ENCODE peak calls at places on chromosomes 7 and 10, in nine cellular contexts. One of them, this sample, is unnamed.

GRCh38 chr10:60663850-60664249 is 114.4 kb upstream of the CDK1 start:
- DNase-seq in sigmoid colon: no peak
- DNase-seq in prostate gland: no peak
- DNase-seq in GM23338: no peak
- DNase-seq in stomach: no peak
- DNase-seq in breast epithelium: no peak
- DNase-seq in spleen: no peak
- DNase-seq in HL-60: no peak
- DNase-seq in HCT116: no peak
- DNase-seq in this sample: no peak

GRCh38 chr7:119374436-119374835 is 898.5 kb upstream of the KCND2 start:
- DNase-seq in sigmoid colon: no peak
- DNase-seq in prostate gland: no peak
- DNase-seq in GM23338: no peak
- DNase-seq in stomach: no peak
- DNase-seq in breast epithelium: no peak
- DNase-seq in spleen: no peak
- DNase-seq in HL-60: no peak
- DNase-seq in HCT116: no peak
- DNase-seq in this sample: no peak

GRCh38 chr7:140672382-140673062 is at the start of gene ADCK2:
- DNase-seq in sigmoid colon: peak
- DNase-seq in prostate gland: peak
- DNase-seq in GM23338: peak
- DNase-seq in stomach: peak
- DNase-seq in breast epithelium: no peak
- DNase-seq in spleen: peak
- DNase-seq in HL-60: no peak
- DNase-seq in HCT116: no peak
- DNase-seq in this sample: no peak

GRCh38 chr7:128161466-128162125 is 79.5 kb upstream of the LEP start:
- DNase-seq in sigmoid colon: no peak
- DNase-seq in prostate gland: no peak
- DNase-seq in GM23338: no peak
- DNase-seq in stomach: no peak
- DNase-seq in breast epithelium: no peak
- DNase-seq in spleen: no peak
- DNase-seq in HL-60: no peak
- DNase-seq in HCT116: no peak
- DNase-seq in this sample: peak

GRCh38 chr7:29995652-29996051 is 6.1 kb upstream of the SCRN1 start:
- DNase-seq in sigmoid colon: no peak
- DNase-seq in prostate gland: no peak
- DNase-seq in GM23338: no peak
- DNase-seq in stomach: no peak
- DNase-seq in breast epithelium: no peak
- DNase-seq in spleen: no peak
- DNase-seq in HL-60: no peak
- DNase-seq in HCT116: no peak
- DNase-seq in this sample: no peak

GRCh38 chr10:131058799-131059198 is 252.7 kb downstream of the TCERG1L start:
- DNase-seq in sigmoid colon: no peak
- DNase-seq in prostate gland: no peak
- DNase-seq in GM23338: no peak
- DNase-seq in stomach: no peak
- DNase-seq in breast epithelium: no peak
- DNase-seq in spleen: no peak
- DNase-seq in HL-60: no peak
- DNase-seq in HCT116: no peak
- DNase-seq in this sample: no peak

GRCh38 chr7:30249316-30249715 is 35.1 kb upstream of the ZNRF2 start:
- DNase-seq in sigmoid colon: no peak
- DNase-seq in prostate gland: no peak
- DNase-seq in GM23338: no peak
- DNase-seq in stomach: no peak
- DNase-seq in breast epithelium: no peak
- DNase-seq in spleen: no peak
- DNase-seq in HL-60: no peak
- DNase-seq in HCT116: no peak
- DNase-seq in this sample: no peak

GRCh38 chr10:510415-510881 is 179.0 kb downstream of the DIP2C start:
- DNase-seq in sigmoid colon: peak
- DNase-seq in prostate gland: peak
- DNase-seq in GM23338: no peak
- DNase-seq in stomach: no peak
- DNase-seq in breast epithelium: no peak
- DNase-seq in spleen: peak
- DNase-seq in HL-60: no peak
- DNase-seq in HCT116: no peak
- DNase-seq in this sample: no peak

GRCh38 chr10:132850896-132851295 is 64.9 kb upstream of the NKX6-2 start:
- DNase-seq in sigmoid colon: peak
- DNase-seq in prostate gland: no peak
- DNase-seq in GM23338: peak
- DNase-seq in stomach: peak
- DNase-seq in breast epithelium: no peak
- DNase-seq in spleen: peak
- DNase-seq in HL-60: no peak
- DNase-seq in HCT116: no peak
- DNase-seq in this sample: no peak

GRCh38 chr7:4265056-4265455 is 417.0 kb upstream of the FOXK1 start:
- DNase-seq in sigmoid colon: no peak
- DNase-seq in prostate gland: no peak
- DNase-seq in GM23338: peak
- DNase-seq in stomach: no peak
- DNase-seq in breast epithelium: no peak
- DNase-seq in spleen: peak
- DNase-seq in HL-60: no peak
- DNase-seq in HCT116: no peak
- DNase-seq in this sample: no peak

GRCh38 chr10:127920319-127921074 is 13.6 kb downstream of the PTPRE start:
- DNase-seq in sigmoid colon: peak
- DNase-seq in prostate gland: no peak
- DNase-seq in GM23338: no peak
- DNase-seq in stomach: no peak
- DNase-seq in breast epithelium: no peak
- DNase-seq in spleen: no peak
- DNase-seq in HL-60: no peak
- DNase-seq in HCT116: no peak
- DNase-seq in this sample: peak

GRCh38 chr7:155227788-155228458 is 69.8 kb upstream of the INSIG1 start:
- DNase-seq in sigmoid colon: peak
- DNase-seq in prostate gland: no peak
- DNase-seq in GM23338: peak
- DNase-seq in stomach: no peak
- DNase-seq in breast epithelium: no peak
- DNase-seq in spleen: peak
- DNase-seq in HL-60: no peak
- DNase-seq in HCT116: no peak
- DNase-seq in this sample: no peak

GRCh38 chr7:6637544-6638229 is 569 bp downstream of the ZNF316 start:
- DNase-seq in sigmoid colon: no peak
- DNase-seq in prostate gland: no peak
- DNase-seq in GM23338: peak
- DNase-seq in stomach: no peak
- DNase-seq in breast epithelium: no peak
- DNase-seq in spleen: peak
- DNase-seq in HL-60: no peak
- DNase-seq in HCT116: no peak
- DNase-seq in this sample: no peak

GRCh38 chr10:1102392-1102791 is 46.2 kb downstream of the WDR37 start:
- DNase-seq in sigmoid colon: no peak
- DNase-seq in prostate gland: no peak
- DNase-seq in GM23338: no peak
- DNase-seq in stomach: no peak
- DNase-seq in breast epithelium: no peak
- DNase-seq in spleen: no peak
- DNase-seq in HL-60: no peak
- DNase-seq in HCT116: no peak
- DNase-seq in this sample: no peak

GRCh38 chr10:58957517-58957916 is 218.9 kb upstream of the PHYHIPL start:
- DNase-seq in sigmoid colon: no peak
- DNase-seq in prostate gland: no peak
- DNase-seq in GM23338: no peak
- DNase-seq in stomach: no peak
- DNase-seq in breast epithelium: no peak
- DNase-seq in spleen: no peak
- DNase-seq in HL-60: no peak
- DNase-seq in HCT116: no peak
- DNase-seq in this sample: no peak
- TF ChIP-seq POLR2AphosphoS5 in sigmoid colon: no peak
- TF ChIP-seq POLR2AphosphoS5 in prostate gland: no peak
- TF ChIP-seq POLR2AphosphoS5 in GM23338: no peak
- TF ChIP-seq POLR2AphosphoS5 in stomach: no peak
- TF ChIP-seq POLR2AphosphoS5 in breast epithelium: no peak
- TF ChIP-seq POLR2AphosphoS5 in spleen: no peak
- TF ChIP-seq POLR2AphosphoS5 in HL-60: no peak
- TF ChIP-seq POLR2AphosphoS5 in HCT116: no peak
- TF ChIP-seq POLR2AphosphoS5 in this sample: no peak

GRCh38 chr10:24920907-24921881 is 31.2 kb downstream of the PRTFDC1 start:
- DNase-seq in sigmoid colon: no peak
- DNase-seq in prostate gland: no peak
- DNase-seq in GM23338: peak
- DNase-seq in stomach: no peak
- DNase-seq in breast epithelium: peak
- DNase-seq in spleen: no peak
- DNase-seq in HL-60: no peak
- DNase-seq in HCT116: no peak
- DNase-seq in this sample: no peak
- TF ChIP-seq POLR2AphosphoS5 in sigmoid colon: no peak
- TF ChIP-seq POLR2AphosphoS5 in prostate gland: no peak
- TF ChIP-seq POLR2AphosphoS5 in GM23338: no peak
- TF ChIP-seq POLR2AphosphoS5 in stomach: no peak
- TF ChIP-seq POLR2AphosphoS5 in breast epithelium: no peak
- TF ChIP-seq POLR2AphosphoS5 in spleen: no peak
- TF ChIP-seq POLR2AphosphoS5 in HL-60: no peak
- TF ChIP-seq POLR2AphosphoS5 in HCT116: no peak
- TF ChIP-seq POLR2AphosphoS5 in this sample: peak

GRCh38 chr7:149714910-149715471 is 58.4 kb downstream of the ZNF467 start:
- DNase-seq in sigmoid colon: peak
- DNase-seq in prostate gland: peak
- DNase-seq in GM23338: no peak
- DNase-seq in stomach: peak
- DNase-seq in breast epithelium: no peak
- DNase-seq in spleen: peak
- DNase-seq in HL-60: no peak
- DNase-seq in HCT116: no peak
- DNase-seq in this sample: no peak
- TF ChIP-seq POLR2AphosphoS5 in sigmoid colon: no peak
- TF ChIP-seq POLR2AphosphoS5 in prostate gland: no peak
- TF ChIP-seq POLR2AphosphoS5 in GM23338: peak
- TF ChIP-seq POLR2AphosphoS5 in stomach: no peak
- TF ChIP-seq POLR2AphosphoS5 in breast epithelium: no peak
- TF ChIP-seq POLR2AphosphoS5 in spleen: peak
- TF ChIP-seq POLR2AphosphoS5 in HL-60: no peak
- TF ChIP-seq POLR2AphosphoS5 in HCT116: no peak
- TF ChIP-seq POLR2AphosphoS5 in this sample: no peak

GRCh38 chr10:123390874-123391273 is 236.7 kb downstream of the BUB3 start:
- DNase-seq in sigmoid colon: no peak
- DNase-seq in prostate gland: no peak
- DNase-seq in GM23338: no peak
- DNase-seq in stomach: no peak
- DNase-seq in breast epithelium: no peak
- DNase-seq in spleen: no peak
- DNase-seq in HL-60: no peak
- DNase-seq in HCT116: no peak
- DNase-seq in this sample: no peak
- TF ChIP-seq POLR2AphosphoS5 in sigmoid colon: no peak
- TF ChIP-seq POLR2AphosphoS5 in prostate gland: no peak
- TF ChIP-seq POLR2AphosphoS5 in GM23338: no peak
- TF ChIP-seq POLR2AphosphoS5 in stomach: no peak
- TF ChIP-seq POLR2AphosphoS5 in breast epithelium: no peak
- TF ChIP-seq POLR2AphosphoS5 in spleen: no peak
- TF ChIP-seq POLR2AphosphoS5 in HL-60: no peak
- TF ChIP-seq POLR2AphosphoS5 in HCT116: no peak
- TF ChIP-seq POLR2AphosphoS5 in this sample: no peak

DNA sequence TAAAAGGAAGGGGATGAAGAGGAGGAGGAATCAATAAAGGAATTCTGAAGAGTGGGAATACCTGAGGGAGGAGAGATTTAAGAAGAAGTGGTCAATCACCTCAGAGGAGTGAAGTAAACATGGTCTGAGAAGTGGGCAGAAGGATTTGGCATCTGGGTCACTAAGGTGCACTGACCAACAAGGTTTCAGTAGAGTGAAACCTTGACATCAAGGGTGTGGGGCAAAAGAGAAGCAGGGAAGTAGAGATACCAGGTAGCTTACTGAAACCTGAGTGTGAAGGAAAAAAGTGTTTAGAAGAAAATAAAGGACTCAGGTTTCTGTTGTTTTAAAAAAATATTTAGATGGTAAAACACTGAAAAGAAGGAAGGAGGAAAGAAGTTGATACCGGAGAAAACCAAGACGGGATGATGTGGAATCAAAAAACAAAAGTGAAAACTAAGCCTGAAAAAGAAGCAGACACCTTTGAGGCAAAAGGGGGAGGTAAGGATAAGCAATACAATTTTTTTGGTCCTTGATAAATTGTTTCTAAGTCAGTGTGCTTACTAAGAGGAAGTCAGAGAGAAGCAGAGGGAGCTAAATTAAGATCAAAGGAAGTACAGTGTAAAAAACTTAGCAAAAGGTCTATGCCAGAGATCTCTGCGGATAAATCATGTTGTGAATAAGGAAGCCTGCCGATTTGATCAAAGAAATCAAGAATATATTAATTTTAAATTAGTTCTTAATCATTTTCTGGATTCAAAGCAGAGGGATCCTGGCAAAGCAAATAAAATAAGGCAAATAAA is 137.2 kb upstream of the GPR22 start:
- DNase-seq in sigmoid colon: no peak
- DNase-seq in prostate gland: no peak
- DNase-seq in GM23338: no peak
- DNase-seq in stomach: no peak
- DNase-seq in breast epithelium: no peak
- DNase-seq in spleen: no peak
- DNase-seq in HL-60: peak
- DNase-seq in HCT116: no peak
- DNase-seq in this sample: no peak
- TF ChIP-seq POLR2AphosphoS5 in sigmoid colon: no peak
- TF ChIP-seq POLR2AphosphoS5 in prostate gland: no peak
- TF ChIP-seq POLR2AphosphoS5 in GM23338: no peak
- TF ChIP-seq POLR2AphosphoS5 in stomach: no peak
- TF ChIP-seq POLR2AphosphoS5 in breast epithelium: no peak
- TF ChIP-seq POLR2AphosphoS5 in spleen: no peak
- TF ChIP-seq POLR2AphosphoS5 in HL-60: no peak
- TF ChIP-seq POLR2AphosphoS5 in HCT116: no peak
- TF ChIP-seq POLR2AphosphoS5 in this sample: no peak

DNA sequence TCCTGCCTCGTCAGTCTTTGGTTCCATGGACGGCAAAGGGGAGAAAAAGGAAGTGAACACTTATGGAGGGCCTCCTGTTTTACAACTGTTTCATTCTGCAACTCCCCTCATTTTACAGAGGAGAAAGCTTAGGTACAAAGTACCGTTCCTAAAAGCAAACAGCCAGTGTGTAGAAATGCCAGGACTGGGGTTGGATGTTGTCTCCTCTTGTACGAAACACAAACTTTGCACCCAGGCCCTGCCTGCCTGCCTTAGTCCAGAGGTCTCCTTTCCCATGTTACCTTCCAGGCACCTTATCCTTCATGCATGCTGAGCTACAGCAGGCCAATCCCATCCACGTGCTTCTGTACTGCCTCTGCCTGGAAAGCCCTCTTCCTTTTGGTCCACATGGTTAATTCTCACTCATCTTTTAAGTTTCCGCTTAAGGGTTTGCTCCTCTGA is 86.0 kb downstream of the ICA1 start:
- DNase-seq in sigmoid colon: no peak
- DNase-seq in prostate gland: no peak
- DNase-seq in GM23338: no peak
- DNase-seq in stomach: no peak
- DNase-seq in breast epithelium: no peak
- DNase-seq in spleen: no peak
- DNase-seq in HL-60: no peak
- DNase-seq in HCT116: no peak
- DNase-seq in this sample: no peak
- TF ChIP-seq POLR2AphosphoS5 in sigmoid colon: no peak
- TF ChIP-seq POLR2AphosphoS5 in prostate gland: no peak
- TF ChIP-seq POLR2AphosphoS5 in GM23338: no peak
- TF ChIP-seq POLR2AphosphoS5 in stomach: no peak
- TF ChIP-seq POLR2AphosphoS5 in breast epithelium: no peak
- TF ChIP-seq POLR2AphosphoS5 in spleen: no peak
- TF ChIP-seq POLR2AphosphoS5 in HL-60: no peak
- TF ChIP-seq POLR2AphosphoS5 in HCT116: no peak
- TF ChIP-seq POLR2AphosphoS5 in this sample: no peak